ENCODE peak calls at places on chromosomes 3 and 15, in ten cellular contexts. U is Panc1, B is spleen, M is fibroblast of lung, R is fibroblast of mammary gland, X is WTC11, N is gastrocnemius medialis, F is mucosa of descending colon, Q is HL-60, K is BJ. A is an unnamed sample.

GRCh38 chr3:88057650-88058321 is 1.0 kb downstream of the CGGBP1 start:
- DNase-seq in U (no peak), B (no peak), M (peak; percentile 27), R (peak; percentile 36), X (no peak), N (no peak), F (no peak), Q (no peak), K (no peak), A (no peak)

GRCh38 chr3:53790470-53790869 is 55.7 kb downstream of the CHDH start:
- DNase-seq in U (no peak), B (no peak), M (no peak), R (no peak), X (no peak), N (no peak), F (no peak), Q (no peak), K (no peak), A (no peak)

GRCh38 chr3:194395767-194396527 is 3.1 kb downstream of the GP5 start:
- DNase-seq in U (no peak), B (peak; percentile 78), M (no peak), R (peak; percentile 23), X (peak; percentile 45), N (no peak), F (peak; percentile 55), Q (peak; percentile 68), K (no peak), A (peak; percentile 64)

GRCh38 chr3:172415323-172415722 is 32.9 kb downstream of the GHSR start:
- DNase-seq in U (no peak), B (no peak), M (no peak), R (no peak), X (no peak), N (no peak), F (no peak), Q (no peak), K (no peak), A (no peak)

GRCh38 chr3:54965746-54966145 is 37.9 kb upstream of the LRTM1 start:
- DNase-seq in U (no peak), B (no peak), M (peak; percentile 98), R (peak; percentile 86), X (no peak), N (no peak), F (no peak), Q (no peak), K (no peak), A (no peak)

GRCh38 chr3:183285828-183286457 is 32.9 kb downstream of the B3GNT5 start:
- DNase-seq in U (peak; percentile 97), B (peak; percentile 92), M (peak; percentile 98), R (peak; percentile 100), X (no peak), N (peak; percentile 93), F (peak; percentile 87), Q (peak; percentile 87), K (peak; percentile 62), A (no peak)

GRCh38 chr3:16801223-16801622 is 83.5 kb upstream of the PLCL2 start:
- DNase-seq in U (no peak), B (no peak), M (no peak), R (no peak), X (no peak), N (no peak), F (no peak), Q (peak; percentile 55), K (no peak), A (no peak)

GRCh38 chr3:141707741-141708203 is 30.3 kb upstream of the RNF7 start:
- DNase-seq in U (no peak), B (no peak), M (peak; percentile 75), R (no peak), X (no peak), N (no peak), F (no peak), Q (no peak), K (peak; percentile 50), A (no peak)

GRCh38 chr3:47370887-47371697 is 9.7 kb upstream of the PTPN23 start:
- DNase-seq in U (no peak), B (peak; percentile 80), M (no peak), R (no peak), X (peak; percentile 57), N (no peak), F (peak; percentile 45), Q (no peak), K (no peak), A (peak; percentile 44)
- TF ChIP-seq CTCF in U (peak; percentile 74), B (no peak), M (peak; percentile 24), R (peak; percentile 31), X (peak; percentile 52), N (peak; percentile 50), F (peak; percentile 30), Q (no peak), K (peak; percentile 37), A (peak; percentile 46)

DNA sequence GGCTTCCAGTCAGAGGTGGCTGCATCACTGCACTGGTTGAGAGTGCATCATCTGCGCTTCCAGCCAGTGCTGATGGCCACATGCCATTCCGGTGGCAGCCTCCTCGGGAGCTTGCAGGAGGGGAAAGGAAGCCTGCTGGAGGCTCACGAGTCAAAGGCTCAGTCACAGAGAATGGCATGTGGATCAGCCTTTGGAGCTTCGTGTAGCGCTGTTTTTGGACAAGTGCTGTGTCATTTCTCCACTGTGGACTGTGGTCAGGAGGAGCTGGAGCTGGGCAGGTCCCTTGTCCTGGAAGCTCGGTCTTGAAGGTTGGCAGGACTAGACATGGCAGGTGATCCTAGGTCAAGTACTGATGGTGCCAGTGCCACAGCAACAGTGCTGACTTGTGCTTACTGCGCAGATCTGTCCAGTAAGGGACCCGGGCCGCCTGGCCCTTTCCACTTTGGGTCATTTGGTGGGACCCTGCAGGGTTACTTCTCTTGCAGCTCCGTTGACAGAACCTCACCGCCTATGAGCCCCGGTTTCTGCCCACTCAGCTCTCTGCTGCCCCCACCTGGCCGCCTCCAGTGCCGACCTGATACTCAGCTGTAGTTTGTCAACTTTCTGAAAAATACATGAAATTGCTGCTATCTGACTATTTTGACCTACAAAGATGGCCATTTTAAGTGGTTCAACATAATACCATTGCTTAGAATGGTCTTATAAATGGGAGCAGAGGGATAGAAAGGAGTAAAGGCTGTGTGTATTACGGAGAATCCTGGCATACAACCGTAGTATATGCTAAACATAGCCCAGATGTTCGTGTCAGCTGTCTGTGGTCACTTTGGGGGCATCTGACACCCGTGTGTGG is 27.6 kb upstream of the TRPM1 start:
- DNase-seq in U (peak; percentile 41), B (peak; percentile 95), M (peak; percentile 29), R (peak; percentile 59), X (peak; percentile 88), N (peak; percentile 54), F (peak; percentile 86), Q (peak; percentile 75), K (no peak), A (peak; percentile 86)
- TF ChIP-seq CTCF in U (peak; percentile 97), B (peak; percentile 88), M (peak; percentile 97), R (peak; percentile 97), X (peak; percentile 95), N (peak; percentile 94), F (peak; percentile 87), Q (peak; percentile 84), K (peak; percentile 99), A (peak; percentile 96)

GRCh38 chr15:45087513-45087912 is 26.5 kb downstream of the DUOX2 start:
- DNase-seq in U (no peak), B (no peak), M (no peak), R (no peak), X (no peak), N (no peak), F (no peak), Q (peak; percentile 3), K (no peak), A (no peak)

GRCh38 chr15:45089712-45090373 is 24.1 kb downstream of the DUOX2 start:
- DNase-seq in U (no peak), B (no peak), M (no peak), R (no peak), X (no peak), N (no peak), F (no peak), Q (no peak), K (no peak), A (no peak)

GRCh38 chr15:45091581-45091980 is 22.4 kb downstream of the DUOX2 start:
- DNase-seq in U (no peak), B (no peak), M (no peak), R (no peak), X (no peak), N (peak; percentile 55), F (no peak), Q (no peak), K (no peak), A (no peak)

GRCh38 chr15:45091161-45091560 is 22.8 kb downstream of the DUOX2 start:
- DNase-seq in U (no peak), B (no peak), M (peak; percentile 19), R (peak; percentile 26), X (no peak), N (no peak), F (no peak), Q (no peak), K (no peak), A (no peak)

DNA sequence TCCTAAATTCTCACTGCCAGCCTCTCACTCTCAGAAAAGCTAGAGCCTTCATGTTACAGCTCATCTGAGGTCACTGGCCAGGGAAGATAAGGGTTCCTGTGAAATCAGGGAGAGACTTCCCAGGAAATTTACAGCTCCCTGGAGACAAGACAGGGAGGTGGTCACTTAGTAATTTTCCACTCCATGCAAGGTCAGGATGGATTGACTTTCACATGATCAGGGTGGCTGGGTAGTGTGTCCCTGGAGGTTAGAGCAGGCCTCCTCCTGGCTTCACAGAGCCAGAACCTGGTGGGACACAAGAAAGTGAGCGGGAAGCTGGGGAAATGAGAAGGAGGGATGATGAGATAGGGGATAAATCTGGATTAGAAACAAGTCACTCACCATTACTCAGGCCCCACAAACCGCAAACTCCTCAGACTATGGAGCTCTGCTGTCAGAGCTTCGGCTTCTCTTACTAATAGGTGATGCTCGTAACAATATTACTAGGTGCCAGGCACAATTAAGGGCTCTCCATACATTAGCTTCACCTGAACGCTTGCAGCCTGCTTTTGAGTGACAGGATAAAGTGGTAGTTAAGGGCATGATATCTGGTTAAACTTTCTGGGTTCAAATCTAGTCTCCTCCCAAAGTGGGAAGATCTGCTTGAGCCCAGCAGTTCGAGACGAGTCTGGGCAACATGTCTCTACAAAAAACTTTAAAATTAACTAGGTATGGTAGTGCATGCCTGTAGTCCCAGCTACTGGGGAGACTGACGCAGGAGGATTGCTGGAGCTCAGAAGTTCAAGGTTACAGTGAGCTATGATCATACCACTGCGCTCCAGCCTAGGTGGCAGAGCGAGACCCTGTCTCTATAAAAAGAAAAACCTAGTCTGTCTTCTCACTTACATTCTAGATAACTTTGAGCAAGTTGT is 24.9 kb downstream of the DUOX2 start:
- DNase-seq in U (no peak), B (no peak), M (no peak), R (peak; percentile 14), X (no peak), N (no peak), F (no peak), Q (no peak), K (no peak), A (peak; percentile 18)
- TF ChIP-seq CTCF in U (no peak), B (no peak), M (no peak), R (no peak), X (no peak), N (no peak), F (no peak), Q (no peak), K (no peak), A (no peak)

DNA sequence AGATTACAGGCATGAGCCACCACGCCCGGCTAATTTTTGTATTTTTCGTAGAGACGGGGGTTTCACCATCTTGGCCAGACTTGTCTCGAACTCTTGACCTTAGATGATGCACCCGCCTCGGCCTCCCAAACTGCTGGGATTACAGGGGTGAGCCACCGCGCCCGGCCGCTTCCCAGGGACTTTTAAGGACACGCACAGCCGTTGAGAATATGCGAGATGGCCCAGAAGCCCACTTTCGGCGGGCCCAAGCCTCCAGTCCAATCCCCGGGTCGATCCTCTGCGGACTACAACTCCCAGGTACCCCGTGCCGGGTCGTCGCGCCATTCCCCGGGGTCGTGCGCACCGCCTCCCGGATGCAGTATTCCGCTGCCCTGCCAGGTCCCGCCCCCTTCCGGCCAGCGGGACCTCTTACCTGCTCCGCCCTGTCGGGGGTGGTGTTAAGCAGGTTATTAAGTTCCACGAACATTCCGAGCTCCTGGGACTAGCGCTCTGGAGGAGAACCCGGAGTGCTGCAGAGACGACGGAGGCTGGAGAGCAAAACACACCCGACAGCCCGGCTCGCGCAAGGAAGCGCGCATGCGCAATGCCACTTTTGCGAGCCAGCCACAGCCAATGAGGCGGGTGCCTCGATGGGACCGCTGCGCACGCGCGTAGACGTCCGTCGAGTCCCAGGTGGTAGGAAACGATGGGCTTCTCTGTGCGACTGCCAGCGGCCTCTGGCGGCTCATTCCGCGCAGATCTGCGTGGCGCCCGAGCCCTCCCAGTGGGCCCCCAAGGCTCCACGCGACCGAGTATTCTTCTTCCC is at the start of gene ELP6:
- DNase-seq in U (peak; percentile 84), B (peak; percentile 98), M (peak; percentile 94), R (peak; percentile 94), X (peak; percentile 98), N (peak; percentile 96), F (peak; percentile 97), Q (peak; percentile 98), K (peak; percentile 76), A (peak; percentile 95)
- TF ChIP-seq CTCF in U (no peak), B (peak; percentile 67), M (peak; percentile 37), R (peak; percentile 15), X (no peak), N (peak; percentile 32), F (peak; percentile 42), Q (peak; percentile 32), K (peak; percentile 61), A (peak; percentile 30)